ENCODE peak calls at places on chromosomes 3 and 15, in ten cellular contexts. L is AG09309, O is mucosa of descending colon, T is HCT116, W is breast epithelium, A is A549, Y is GM12878, V is SK-N-SH, J is GM23248, E is brain microvascular endothelial cell. C is an unnamed sample.

GRCh38 chr3:24379936-24380335 is 114.7 kb downstream of the THRB start:
- DNase-seq in L (no peak), O (no peak), T (no peak), W (no peak), A (no peak), Y (no peak), V (no peak), J (no peak), E (no peak), C (no peak)

GRCh38 chr3:129470861-129471260 is 30.8 kb downstream of the IFT122 start:
- DNase-seq in L (no peak), O (no peak), T (no peak), W (no peak), A (no peak), Y (no peak), V (no peak), J (no peak), E (no peak), C (peak)

GRCh38 chr15:48794697-48795134 is 16.2 kb downstream of the CEP152 start:
- DNase-seq in L (no peak), O (no peak), T (no peak), W (no peak), A (no peak), Y (peak), V (no peak), J (peak), E (no peak), C (no peak)

GRCh38 chr15:66138096-66138783 is 115.3 kb downstream of the MEGF11 start:
- DNase-seq in L (no peak), O (no peak), T (no peak), W (no peak), A (no peak), Y (no peak), V (peak), J (no peak), E (no peak), C (no peak)

GRCh38 chr15:68085052-68085451 is 30.9 kb downstream of the PIAS1 start:
- DNase-seq in L (no peak), O (no peak), T (no peak), W (no peak), A (no peak), Y (no peak), V (no peak), J (no peak), E (no peak), C (no peak)

GRCh38 chr15:50182233-50183013 is 427 bp downstream of the SLC27A2 start:
- DNase-seq in L (no peak), O (peak), T (peak), W (no peak), A (peak), Y (no peak), V (peak), J (peak), E (no peak), C (no peak)

GRCh38 chr3:184716652-184717607 is 5.1 kb upstream of the MAGEF1 start:
- DNase-seq in L (no peak), O (no peak), T (no peak), W (no peak), A (no peak), Y (no peak), V (peak), J (peak), E (peak), C (no peak)

GRCh38 chr3:106339551-106339950 is 470.7 kb upstream of the CBLB start:
- DNase-seq in L (no peak), O (no peak), T (no peak), W (no peak), A (no peak), Y (no peak), V (no peak), J (peak), E (no peak), C (no peak)

GRCh38 chr3:105458518-105459215 is 92.0 kb downstream of the ALCAM start:
- DNase-seq in L (no peak), O (no peak), T (no peak), W (no peak), A (no peak), Y (no peak), V (no peak), J (peak), E (peak), C (no peak)

GRCh38 chr3:161333696-161334095 is 37.6 kb downstream of the SPTSSB start:
- DNase-seq in L (no peak), O (no peak), T (no peak), W (no peak), A (no peak), Y (no peak), V (no peak), J (no peak), E (no peak), C (no peak)

GRCh38 chr15:68560501-68561113 is 18.2 kb upstream of the CORO2B start:
- DNase-seq in L (no peak), O (no peak), T (no peak), W (peak), A (no peak), Y (no peak), V (no peak), J (no peak), E (no peak), C (no peak)

GRCh38 chr15:89409184-89409992 is 74.8 kb upstream of the POLG start:
- DNase-seq in L (no peak), O (no peak), T (no peak), W (no peak), A (no peak), Y (no peak), V (no peak), J (no peak), E (no peak), C (no peak)

GRCh38 chr3:47162695-47163022 is 1.3 kb downstream of the SETD2 start:
- DNase-seq in L (no peak), O (no peak), T (no peak), W (no peak), A (peak), Y (no peak), V (no peak), J (peak), E (peak), C (no peak)

GRCh38 chr15:79943820-79944219 is 27.2 kb downstream of the BCL2A1 start:
- DNase-seq in L (no peak), O (no peak), T (no peak), W (no peak), A (peak), Y (no peak), V (no peak), J (peak), E (no peak), C (no peak)

GRCh38 chr3:53941945-53942344 is 50.3 kb upstream of the SELENOK start:
- DNase-seq in L (no peak), O (no peak), T (no peak), W (no peak), A (no peak), Y (no peak), V (no peak), J (no peak), E (no peak), C (no peak)

GRCh38 chr15:45116482-45117326 is 2.6 kb downstream of the DUOXA2 start:
- DNase-seq in L (no peak), O (no peak), T (no peak), W (no peak), A (no peak), Y (no peak), V (no peak), J (peak), E (no peak), C (no peak)

GRCh38 chr3:139523718-139524117 is 15.8 kb downstream of the RBP1 start:
- DNase-seq in L (no peak), O (no peak), T (no peak), W (no peak), A (no peak), Y (no peak), V (no peak), J (no peak), E (no peak), C (no peak)

GRCh38 chr15:39756806-39757522 is 25.7 kb downstream of the FSIP1 start:
- DNase-seq in L (peak), O (no peak), T (peak), W (no peak), A (no peak), Y (no peak), V (no peak), J (peak), E (peak), C (peak)

GRCh38 chr3:17030956-17031652 is 146.3 kb downstream of the PLCL2 start:
- DNase-seq in L (no peak), O (no peak), T (no peak), W (no peak), A (no peak), Y (no peak), V (no peak), J (peak), E (no peak), C (no peak)

GRCh38 chr15:68335251-68335650 is 57.7 kb downstream of the FEM1B start:
- DNase-seq in L (no peak), O (no peak), T (no peak), W (peak), A (no peak), Y (no peak), V (no peak), J (peak), E (no peak), C (no peak)

GRCh38 chr15:92853222-92853621 is 46.9 kb upstream of the CHD2 start:
- DNase-seq in L (no peak), O (no peak), T (no peak), W (no peak), A (no peak), Y (no peak), V (no peak), J (no peak), E (no peak), C (no peak)

GRCh38 chr3:193563999-193564398 is 9.3 kb upstream of the ATP13A4 start:
- DNase-seq in L (no peak), O (peak), T (peak), W (no peak), A (no peak), Y (no peak), V (no peak), J (peak), E (no peak), C (no peak)

GRCh38 chr3:29065211-29065785 is 215.6 kb upstream of the RBMS3 start:
- DNase-seq in L (peak), O (peak), T (no peak), W (peak), A (peak), Y (no peak), V (peak), J (peak), E (peak), C (no peak)

GRCh38 chr3:33482126-33482525 is 41.9 kb upstream of the UBP1 start:
- DNase-seq in L (peak), O (no peak), T (no peak), W (no peak), A (no peak), Y (no peak), V (no peak), J (peak), E (no peak), C (no peak)

GRCh38 chr3:12579919-12580318 is 23.0 kb downstream of the MKRN2 start:
- DNase-seq in L (no peak), O (no peak), T (no peak), W (no peak), A (no peak), Y (no peak), V (no peak), J (peak), E (peak), C (no peak)

GRCh38 chr3:183576487-183577107 is 21.1 kb upstream of the KLHL6 start:
- DNase-seq in L (no peak), O (no peak), T (no peak), W (no peak), A (no peak), Y (no peak), V (no peak), J (peak), E (peak), C (peak)

GRCh38 chr3:195801251-195802183 is 10.2 kb downstream of the MUC4 start:
- DNase-seq in L (no peak), O (peak), T (no peak), W (no peak), A (no peak), Y (no peak), V (no peak), J (no peak), E (no peak), C (no peak)

GRCh38 chr3:195802795-195803194 is 8.9 kb downstream of the MUC4 start:
- DNase-seq in L (no peak), O (no peak), T (no peak), W (no peak), A (no peak), Y (no peak), V (no peak), J (no peak), E (no peak), C (no peak)

GRCh38 chr3:195805181-195805580 is 6.5 kb downstream of the MUC4 start:
- DNase-seq in L (no peak), O (no peak), T (no peak), W (peak), A (no peak), Y (no peak), V (no peak), J (no peak), E (no peak), C (no peak)

GRCh38 chr3:195802261-195802701 is 9.4 kb downstream of the MUC4 start:
- DNase-seq in L (no peak), O (peak), T (no peak), W (no peak), A (no peak), Y (no peak), V (no peak), J (no peak), E (no peak), C (peak)

DNA sequence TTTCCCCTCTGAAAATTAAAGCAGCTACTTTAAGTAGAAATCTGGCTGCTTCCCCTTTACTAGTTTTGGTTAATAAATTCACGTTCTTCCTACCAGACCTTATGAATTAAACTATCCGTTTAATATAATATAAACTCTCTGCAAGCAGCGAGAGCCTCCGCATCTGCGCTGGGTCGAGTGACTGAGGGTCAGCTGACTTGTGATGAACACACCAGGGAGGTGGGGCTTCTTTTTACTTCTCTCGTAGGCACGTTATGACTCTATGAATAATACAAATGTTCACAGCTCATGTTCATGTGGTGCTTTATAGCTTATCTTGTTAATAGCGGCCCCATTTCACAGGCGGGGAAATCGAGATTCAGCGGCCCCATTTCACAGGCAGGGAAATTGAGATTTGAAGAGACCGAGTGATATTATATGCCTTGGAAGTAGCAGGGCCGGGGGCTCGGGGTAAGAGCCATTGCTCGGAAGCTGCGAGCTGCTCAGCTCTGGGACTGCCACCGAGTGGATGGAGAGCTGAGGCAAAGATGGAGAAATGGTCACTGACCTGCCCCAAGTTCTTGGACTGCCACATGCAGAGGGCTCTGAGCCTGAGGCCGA is 8.3 kb downstream of the MUC4 start:
- DNase-seq in L (peak), O (peak), T (no peak), W (no peak), A (no peak), Y (no peak), V (no peak), J (peak), E (no peak), C (no peak)
- H3K4me3 ChIP-seq in L (peak), O (no peak), T (no peak), W (no peak), A (no peak), Y (no peak), V (no peak), J (no peak), E (no peak), C (no peak)

DNA sequence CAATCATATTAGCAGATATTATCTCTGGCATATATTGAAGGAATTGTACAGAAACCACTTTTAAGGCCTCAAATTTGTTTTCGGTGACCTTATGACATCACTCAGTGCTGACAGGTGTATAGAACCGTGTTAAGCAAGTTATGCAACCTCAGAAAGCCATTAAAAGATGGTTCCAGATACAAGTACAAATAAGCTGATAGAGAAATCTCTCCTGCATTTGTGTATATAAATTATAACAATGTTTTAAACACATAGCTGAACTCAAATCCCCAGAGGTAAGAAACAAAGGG is 242.7 kb downstream of the SLC9A9 start:
- DNase-seq in L (no peak), O (no peak), T (no peak), W (no peak), A (no peak), Y (no peak), V (no peak), J (no peak), E (no peak), C (no peak)
- H3K4me3 ChIP-seq in L (no peak), O (no peak), T (no peak), W (no peak), A (no peak), Y (no peak), V (no peak), J (no peak), E (no peak), C (no peak)

DNA sequence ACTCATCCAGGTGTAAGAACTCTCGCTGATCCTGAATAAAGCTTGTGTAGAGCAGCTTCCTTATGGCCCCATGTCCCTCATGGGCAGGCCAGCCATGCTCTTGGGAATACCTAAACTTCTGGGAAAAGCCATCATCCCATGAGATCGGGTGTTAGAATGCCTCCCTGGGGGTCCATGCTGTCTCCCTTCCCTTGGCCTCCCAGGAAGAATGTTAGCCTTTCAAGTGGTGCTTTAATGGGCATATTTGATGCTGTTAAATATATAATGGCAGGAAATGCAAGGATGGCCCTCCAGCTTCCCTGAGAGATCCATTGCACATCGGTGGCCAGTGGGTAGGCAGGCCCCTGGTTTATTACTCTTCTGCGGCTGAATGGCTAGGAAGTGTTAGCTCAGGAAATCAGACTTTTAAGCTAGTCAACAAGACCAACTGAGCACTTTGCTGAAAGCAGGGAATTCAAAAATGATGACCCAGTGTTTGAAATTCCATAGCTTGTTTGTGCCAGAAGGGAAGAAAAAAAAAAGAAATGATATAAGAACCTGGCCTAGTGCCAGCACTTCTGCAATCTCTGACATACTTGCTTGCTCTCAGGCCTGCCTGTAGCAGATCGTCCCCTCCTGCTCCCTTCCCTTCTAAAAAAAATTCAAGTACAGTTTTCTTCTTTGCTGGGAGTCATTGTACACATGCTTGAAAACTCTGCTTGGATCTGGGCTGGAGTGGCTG is 60.6 kb upstream of the LRTM1 start:
- DNase-seq in L (peak), O (no peak), T (no peak), W (no peak), A (no peak), Y (no peak), V (no peak), J (peak), E (peak), C (no peak)
- H3K4me3 ChIP-seq in L (no peak), O (no peak), T (no peak), W (no peak), A (no peak), Y (no peak), V (no peak), J (no peak), E (no peak), C (no peak)

DNA sequence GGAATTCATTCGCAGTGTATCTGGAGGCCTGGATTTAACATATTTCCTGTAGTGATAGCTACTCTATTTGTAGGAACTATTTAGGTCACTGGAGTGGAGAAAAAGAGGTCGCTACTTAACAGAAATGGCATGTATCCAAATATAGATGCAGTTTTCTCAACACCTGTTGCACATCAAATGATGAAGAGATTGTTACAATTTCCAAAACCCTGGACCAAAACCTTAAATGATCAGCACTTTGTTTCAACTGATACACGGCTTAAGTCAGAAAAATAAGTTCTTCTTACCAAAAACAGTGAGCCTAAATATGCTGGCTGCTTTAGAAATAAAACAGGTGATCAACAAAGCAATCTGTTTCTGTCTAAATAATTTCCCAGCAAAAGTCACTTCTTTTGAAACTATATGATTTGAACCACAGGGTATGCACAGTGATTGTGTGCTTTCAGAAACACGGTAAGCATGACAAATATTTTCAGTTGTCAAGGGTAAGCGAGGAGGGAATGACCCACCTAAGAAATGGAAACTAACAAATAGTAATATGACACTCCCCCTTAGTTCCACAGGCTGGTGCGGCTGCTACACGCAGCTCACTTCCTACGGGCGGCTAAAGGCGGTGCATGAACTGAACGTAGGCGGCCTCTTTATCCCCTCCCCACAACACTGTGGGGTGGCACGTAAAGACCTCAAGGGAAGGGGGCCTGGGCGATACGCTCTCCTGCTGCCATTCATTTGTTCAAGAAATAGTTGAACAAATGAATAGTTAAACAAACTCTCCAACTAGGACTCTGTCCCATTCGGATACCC is 1.1 kb downstream of the EHD4 start:
- DNase-seq in L (no peak), O (peak), T (peak), W (peak), A (peak), Y (peak), V (peak), J (peak), E (peak), C (peak)
- H3K4me3 ChIP-seq in L (peak), O (peak), T (peak), W (peak), A (peak), Y (peak), V (peak), J (peak), E (peak), C (peak)

GRCh38 chr15:100875976-100876375 is 3.7 kb upstream of the ALDH1A3 start:
- DNase-seq in L (no peak), O (no peak), T (no peak), W (no peak), A (no peak), Y (no peak), V (no peak), J (no peak), E (no peak), C (no peak)

GRCh38 chr15:100877551-100877950 is 2.1 kb upstream of the ALDH1A3 start:
- DNase-seq in L (no peak), O (no peak), T (peak), W (no peak), A (no peak), Y (no peak), V (no peak), J (no peak), E (no peak), C (no peak)

GRCh38 chr15:100878130-100878529 is 1.5 kb upstream of the ALDH1A3 start:
- DNase-seq in L (no peak), O (no peak), T (no peak), W (no peak), A (no peak), Y (no peak), V (no peak), J (no peak), E (no peak), C (no peak)

GRCh38 chr15:100873029-100873677 is 6.5 kb upstream of the ALDH1A3 start:
- DNase-seq in L (peak), O (no peak), T (peak), W (no peak), A (peak), Y (peak), V (peak), J (peak), E (peak), C (peak)

DNA sequence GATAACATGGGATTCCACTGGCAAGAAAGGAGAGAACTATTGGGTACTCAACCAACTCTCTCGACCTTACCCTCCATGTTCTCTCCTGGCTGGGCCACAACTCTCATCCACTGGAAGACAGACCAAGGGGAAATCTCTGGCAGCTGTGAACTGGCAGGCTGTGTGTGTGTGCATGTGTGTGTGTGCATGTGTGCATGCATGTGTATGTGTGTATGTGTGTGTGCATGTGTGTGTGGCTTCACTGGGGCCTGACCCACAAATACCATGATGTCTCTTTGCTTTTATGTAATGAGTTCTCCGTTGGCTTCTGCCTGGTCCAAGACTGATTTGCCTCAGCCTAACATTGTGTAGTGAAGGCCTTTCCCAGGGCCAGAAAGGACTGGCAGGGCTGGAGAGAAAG is 4.1 kb upstream of the ALDH1A3 start:
- DNase-seq in L (no peak), O (no peak), T (no peak), W (no peak), A (no peak), Y (no peak), V (no peak), J (no peak), E (no peak), C (no peak)
- H3K4me3 ChIP-seq in L (no peak), O (no peak), T (no peak), W (no peak), A (no peak), Y (no peak), V (no peak), J (no peak), E (no peak), C (no peak)